ENCODE peak calls at places on chromosome 22, in four cellular contexts. H, B, T and N are unnamed samples.

GRCh38 chr22:49398115-49398514 is 429.6 kb downstream of the BRD1 start:
- DNase-seq in H (no peak), B (no peak), T (peak), N (no peak)

GRCh38 chr22:46969491-46969890 is 207.0 kb downstream of the TBC1D22A start:
- DNase-seq in H (no peak), B (peak), T (no peak), N (peak)

GRCh38 chr22:21837184-21837979 is 30.1 kb downstream of the MAPK1 start:
- DNase-seq in H (no peak), B (no peak), T (no peak), N (no peak)

GRCh38 chr22:33631777-33632176 is 288.5 kb downstream of the LARGE1 start:
- DNase-seq in H (no peak), B (no peak), T (no peak), N (no peak)

GRCh38 chr22:35051791-35052190 is 14.2 kb upstream of the ISX start:
- DNase-seq in H (no peak), B (no peak), T (peak), N (peak)

GRCh38 chr22:24758164-24758799 is 16.2 kb downstream of the PIWIL3 start:
- DNase-seq in H (peak), B (peak), T (peak), N (peak)

GRCh38 chr22:48908547-48908946 is 919.1 kb downstream of the BRD1 start:
- DNase-seq in H (no peak), B (no peak), T (no peak), N (no peak)

GRCh38 chr22:36329217-36330078 is 58.3 kb downstream of the MYH9 start:
- DNase-seq in H (peak), B (peak), T (peak), N (peak)

DNA sequence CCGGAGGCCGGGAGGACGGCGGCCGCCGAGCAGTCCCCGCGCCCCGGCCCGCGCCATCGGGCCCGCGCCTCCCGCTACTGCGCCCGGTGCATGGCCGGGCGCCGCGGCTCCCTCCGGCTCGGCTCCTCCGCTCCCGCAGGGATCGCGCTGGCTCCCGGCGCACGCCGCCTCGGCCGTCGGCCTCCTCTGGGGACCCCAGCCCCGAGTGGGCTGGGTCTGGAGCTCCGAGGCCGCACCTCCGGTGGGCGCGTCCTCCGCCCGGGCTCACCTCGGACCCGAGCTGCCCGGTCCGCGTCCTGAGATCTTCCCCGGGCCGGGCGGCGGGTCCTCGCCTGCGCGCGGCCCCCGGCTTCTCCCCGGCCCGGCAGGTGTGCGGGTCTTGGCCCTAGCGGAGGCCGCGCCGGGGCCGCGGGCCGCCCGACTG is 251 bp downstream of the SHISA8 start:
- DNase-seq in H (no peak), B (no peak), T (peak), N (no peak)
- H3K4me3 ChIP-seq in H (peak), B (no peak), T (no peak), N (peak)

GRCh38 chr22:30219049-30219448 is 27.5 kb downstream of the LIF start:
- DNase-seq in H (no peak), B (no peak), T (no peak), N (no peak)
- TF ChIP-seq CTCF in H (no peak), B (no peak), T (peak), N (no peak)

GRCh38 chr22:20652130-20652529 is 121.8 kb upstream of the SERPIND1 start:
- DNase-seq in H (no peak), B (no peak), T (no peak), N (no peak)

GRCh38 chr22:20651286-20651685 is 122.6 kb upstream of the SERPIND1 start:
- DNase-seq in H (peak), B (no peak), T (no peak), N (no peak)

GRCh38 chr22:20652582-20652981 is 121.3 kb upstream of the SERPIND1 start:
- DNase-seq in H (no peak), B (no peak), T (no peak), N (no peak)

GRCh38 chr22:20648306-20648903 is 125.5 kb upstream of the SERPIND1 start:
- DNase-seq in H (peak), B (no peak), T (peak), N (no peak)

GRCh38 chr22:20650294-20651207 is 123.4 kb upstream of the SERPIND1 start:
- DNase-seq in H (peak), B (no peak), T (peak), N (no peak)
- H3K4me3 ChIP-seq in H (no peak), B (no peak), T (no peak), N (no peak)

DNA sequence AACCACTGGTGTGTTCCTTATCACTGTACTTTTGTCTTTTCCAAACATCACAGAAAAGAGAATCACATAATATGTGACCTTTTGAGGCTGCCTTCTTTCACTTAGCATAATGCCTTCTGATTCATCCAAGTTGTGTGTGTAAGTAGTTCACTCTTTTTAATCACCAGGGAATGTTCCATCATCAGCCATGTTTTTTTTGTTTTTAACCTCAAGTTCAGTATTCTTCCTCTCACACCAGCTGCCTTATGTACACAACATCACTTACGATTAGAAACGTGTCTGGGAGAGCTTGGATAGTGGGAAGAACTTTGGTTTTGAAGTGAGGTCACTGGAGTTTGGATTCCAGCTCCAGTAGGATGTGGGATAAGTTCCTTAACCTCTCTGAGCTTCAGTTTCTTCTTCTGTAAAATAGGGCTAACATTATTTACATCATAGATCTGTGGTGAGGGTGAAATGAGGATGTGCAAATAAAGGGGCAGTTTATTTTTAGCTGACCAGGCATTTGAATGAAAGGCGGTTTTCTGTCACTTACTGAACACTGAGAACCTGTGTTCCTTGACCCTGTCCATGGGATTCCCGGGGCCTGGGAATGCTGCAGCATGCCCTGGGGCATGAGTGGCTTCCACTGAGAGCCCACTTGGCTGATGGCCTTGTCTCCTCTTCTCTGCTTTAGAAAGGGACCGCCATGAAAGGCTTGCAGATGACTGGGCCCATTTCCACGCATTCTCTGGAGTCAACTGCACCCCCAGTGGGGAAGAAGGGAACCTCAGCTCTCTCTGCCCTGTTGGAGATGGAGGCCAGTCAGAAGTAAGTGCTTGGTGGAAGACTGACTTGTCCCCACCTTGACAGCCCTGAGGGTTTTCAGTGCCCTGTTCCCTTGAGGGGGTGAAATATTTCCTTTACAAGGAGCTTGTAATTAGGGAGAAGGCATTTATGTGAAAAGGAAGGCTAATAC is 92.6 kb downstream of the DEPDC5 start:
- DNase-seq in H (no peak), B (peak), T (peak), N (peak)
- TF ChIP-seq CTCF in H (no peak), B (peak), T (peak), N (peak)

DNA sequence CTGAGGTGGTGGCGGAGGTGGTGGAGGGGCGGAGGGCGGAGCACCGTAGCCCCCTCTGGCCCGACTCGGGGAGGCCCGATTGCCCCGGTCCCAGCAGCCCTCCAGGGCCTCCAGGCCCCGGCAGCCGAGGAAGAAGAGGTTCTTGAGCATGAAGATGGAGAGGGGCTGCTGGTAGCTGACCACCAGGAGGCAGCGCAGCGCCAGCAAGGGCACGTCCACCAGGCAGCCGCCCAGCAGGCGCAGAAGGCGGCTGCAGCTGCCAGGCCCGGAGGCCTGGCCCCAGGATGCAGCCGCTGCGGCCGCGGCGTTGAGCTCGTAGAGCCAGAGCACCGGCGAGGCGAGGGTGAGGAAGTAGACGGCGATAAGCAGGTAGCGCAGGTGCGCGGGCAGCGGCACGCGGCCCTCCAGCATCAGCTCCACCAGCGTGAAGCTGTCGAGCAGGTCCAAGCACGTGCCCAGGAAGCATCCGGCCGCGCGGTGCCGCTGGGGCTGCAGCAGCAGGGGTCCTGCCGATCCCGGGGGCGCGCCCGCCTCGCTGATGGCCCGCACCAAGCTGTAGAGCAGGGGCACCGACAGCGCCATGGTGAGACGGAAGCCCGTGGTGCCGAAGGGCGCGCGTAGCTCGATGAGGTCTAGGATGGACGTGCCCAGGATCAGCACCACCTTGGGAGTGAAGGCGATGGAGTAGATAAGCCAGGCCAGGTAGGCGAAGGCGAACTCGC is 1.5 kb downstream of the TMEM121B start:
- DNase-seq in H (peak), B (peak), T (peak), N (peak)
- H3K4me3 ChIP-seq in H (no peak), B (no peak), T (no peak), N (no peak)

GRCh38 chr22:50471197-50471847 is 3.5 kb downstream of the SBF1 start:
- DNase-seq in H (no peak), B (no peak), T (no peak), N (no peak)

GRCh38 chr22:50468626-50469025 is 6.2 kb downstream of the SBF1 start:
- DNase-seq in H (no peak), B (no peak), T (no peak), N (no peak)

GRCh38 chr22:50467773-50468440 is 6.9 kb downstream of the SBF1 start:
- DNase-seq in H (no peak), B (no peak), T (no peak), N (no peak)

GRCh38 chr22:50470491-50470890 is 4.3 kb downstream of the SBF1 start:
- DNase-seq in H (no peak), B (peak), T (no peak), N (peak)

DNA sequence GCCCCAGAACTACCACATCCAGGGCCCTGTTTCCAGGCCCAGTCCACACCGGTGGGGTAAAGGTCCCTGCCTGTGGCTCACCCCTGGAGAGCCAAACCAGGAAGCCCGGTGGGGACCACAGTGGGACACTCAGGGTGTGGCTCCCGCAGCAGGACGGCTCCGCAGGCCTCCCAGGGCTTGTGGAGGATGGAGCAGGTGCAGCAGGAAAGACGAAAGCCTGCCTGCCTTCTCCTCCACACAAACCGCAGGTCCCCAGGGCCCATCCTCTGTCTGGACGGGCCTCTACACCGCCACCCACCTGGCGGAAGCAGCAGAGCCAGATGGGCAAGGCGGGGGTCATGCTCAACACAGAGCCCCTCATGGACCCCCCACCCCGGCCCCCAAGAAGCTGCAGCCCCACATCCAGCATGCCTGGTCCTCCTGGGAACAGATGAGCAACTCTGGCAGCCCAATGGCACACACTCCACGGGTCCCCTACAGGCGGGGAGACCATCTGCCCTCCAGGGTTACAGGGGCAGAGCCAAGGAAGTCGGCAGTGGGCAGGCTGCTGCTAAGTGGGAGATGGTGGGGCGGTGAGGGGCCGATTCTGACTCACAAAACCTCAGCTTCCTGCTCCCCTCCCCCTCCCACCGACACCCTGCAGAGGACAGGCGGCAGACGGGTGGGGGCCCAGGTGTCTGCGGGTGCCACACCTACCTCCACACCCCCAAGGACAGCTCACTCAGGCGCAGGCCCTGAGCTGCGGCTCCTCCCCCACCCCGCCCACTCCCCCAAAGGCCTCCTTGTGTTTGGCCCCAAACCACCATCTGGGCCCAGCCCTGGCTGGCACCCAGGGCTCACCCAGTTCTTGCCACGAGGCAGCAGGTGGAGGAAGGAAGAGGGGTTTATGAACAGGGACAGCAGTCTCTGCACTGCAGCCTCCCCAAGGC is 5.2 kb downstream of the SBF1 start:
- DNase-seq in H (no peak), B (peak), T (peak), N (peak)
- TF ChIP-seq CTCF in H (no peak), B (peak), T (no peak), N (peak)

DNA sequence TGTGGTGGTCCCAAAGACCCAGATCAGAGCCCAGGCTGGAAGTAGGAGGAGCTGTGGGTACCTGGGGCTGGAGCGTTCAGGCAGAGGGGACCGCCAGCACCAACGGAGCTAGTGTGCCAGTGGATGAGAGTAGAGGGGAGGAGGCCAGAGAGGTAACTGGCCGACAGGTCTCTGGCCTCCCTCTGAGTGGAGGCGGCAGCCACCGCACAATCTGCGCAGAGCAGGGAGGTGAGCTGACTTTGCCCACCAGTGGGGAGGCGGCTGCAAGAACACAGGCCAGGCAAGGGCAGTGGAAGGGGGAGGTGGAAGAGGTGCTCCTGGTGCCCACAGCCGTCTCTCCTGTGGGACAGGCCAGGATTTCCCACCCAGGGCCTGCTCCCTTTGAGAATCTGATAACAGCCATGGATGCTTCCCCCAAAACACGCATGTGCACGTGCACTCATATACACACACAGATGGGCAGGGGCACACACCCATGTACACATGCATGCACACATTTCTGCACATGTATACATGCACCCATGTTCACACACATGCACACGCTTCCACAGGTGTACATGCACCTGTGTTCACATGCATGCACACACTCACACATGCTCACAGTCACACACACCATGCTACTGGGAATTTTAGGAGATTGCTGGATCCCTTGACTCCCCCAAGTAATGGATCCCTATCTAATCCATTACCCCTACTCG is 6.4 kb upstream of the MGAT3 start:
- DNase-seq in H (no peak), B (no peak), T (no peak), N (no peak)
- H3K4me3 ChIP-seq in H (no peak), B (no peak), T (no peak), N (no peak)